ENCODE peak calls at places on chromosomes 6 and 20, in four cellular contexts. One of them, this sample, is unnamed.

GRCh38 chr6:132369526-132369925 is 31.7 kb downstream of the MOXD1 start:
- DNase-seq in heart left ventricle: no peak
- DNase-seq in cardiac muscle cell: peak; percentile 72
- DNase-seq in A549: no peak
- DNase-seq in this sample: no peak

GRCh38 chr20:61942526-61942925 is 123.2 kb downstream of the TAF4 start:
- DNase-seq in A549: no peak
- DNase-seq in cardiac muscle cell: no peak
- DNase-seq in heart left ventricle: peak; percentile 15
- DNase-seq in this sample: peak; percentile 41

GRCh38 chr6:72798196-72798595 is 176.3 kb downstream of the KCNQ5 start:
- DNase-seq in heart left ventricle: no peak
- DNase-seq in A549: no peak
- DNase-seq in cardiac muscle cell: peak; percentile 24
- DNase-seq in this sample: no peak

GRCh38 chr6:133889557-133890301 is 816 bp downstream of the TCF21 start:
- DNase-seq in cardiac muscle cell: peak; percentile 68
- DNase-seq in heart left ventricle: peak; percentile 53
- DNase-seq in A549: no peak
- DNase-seq in this sample: peak; percentile 50

GRCh38 chr6:113620372-113620771 is 236.8 kb upstream of the MARCKS start:
- DNase-seq in A549: no peak
- DNase-seq in cardiac muscle cell: no peak
- DNase-seq in heart left ventricle: no peak
- DNase-seq in this sample: no peak

GRCh38 chr20:6583134-6583738 is 184.2 kb upstream of the BMP2 start:
- DNase-seq in A549: peak; percentile 37
- DNase-seq in heart left ventricle: peak; percentile 33
- DNase-seq in cardiac muscle cell: peak; percentile 83
- DNase-seq in this sample: peak; percentile 82

GRCh38 chr6:36232172-36232571 is 35.6 kb downstream of the BRPF3 start:
- DNase-seq in heart left ventricle: no peak
- DNase-seq in cardiac muscle cell: no peak
- DNase-seq in A549: no peak
- DNase-seq in this sample: no peak

GRCh38 chr20:38346247-38346651 is at the start of gene LBP:
- DNase-seq in heart left ventricle: no peak
- DNase-seq in A549: no peak
- DNase-seq in cardiac muscle cell: no peak
- DNase-seq in this sample: peak; percentile 71

GRCh38 chr6:164303092-164304007 is 888.8 kb downstream of the QKI start:
- DNase-seq in heart left ventricle: peak; percentile 85
- DNase-seq in cardiac muscle cell: peak; percentile 86
- DNase-seq in A549: no peak
- DNase-seq in this sample: peak; percentile 70

GRCh38 chr6:131331146-131331545 is 195.9 kb downstream of the AKAP7 start:
- DNase-seq in heart left ventricle: no peak
- DNase-seq in cardiac muscle cell: no peak
- DNase-seq in A549: no peak
- DNase-seq in this sample: no peak
- H3K27ac ChIP-seq in heart left ventricle: no peak overlapping the region
- H3K27ac ChIP-seq in cardiac muscle cell: peak overlapping the region; percentile 47
- H3K27ac ChIP-seq in A549: no peak overlapping the region
- H3K27ac ChIP-seq in this sample: no peak overlapping the region

DNA sequence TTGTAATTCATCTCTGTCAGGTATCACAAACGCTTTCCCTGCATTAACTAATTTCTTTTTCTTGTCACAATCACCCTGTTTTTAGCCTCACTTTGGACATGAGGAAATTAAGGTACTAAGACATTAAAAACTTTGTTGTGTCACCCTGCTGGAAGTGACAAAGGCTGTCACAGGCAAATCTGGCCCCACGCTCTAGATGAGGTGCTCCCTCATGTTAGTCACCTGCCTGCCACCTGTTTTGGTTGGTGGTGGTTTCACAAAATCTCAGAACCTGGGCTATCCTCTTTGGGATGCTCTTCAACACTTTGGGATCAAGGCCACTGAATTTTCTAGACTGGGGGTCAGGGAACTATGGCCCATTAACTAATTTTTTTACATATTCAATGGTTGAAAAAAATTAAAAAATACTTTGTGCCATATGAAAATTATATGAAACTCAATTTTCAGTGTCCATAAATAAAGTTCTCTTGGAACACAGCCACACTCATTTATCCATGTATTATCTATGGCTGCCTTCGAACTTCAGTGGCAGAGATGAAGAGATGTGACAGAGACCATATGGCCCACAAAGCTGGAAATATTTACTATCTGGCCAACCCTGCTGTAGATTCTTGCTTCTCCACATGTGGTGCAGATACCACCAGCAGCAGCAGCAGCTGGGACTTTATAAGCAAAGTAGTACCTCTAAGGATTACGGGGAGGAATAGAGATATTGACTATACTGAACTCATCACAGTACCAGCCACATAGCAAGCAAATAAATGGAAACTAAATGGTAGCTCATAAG is 16.1 kb upstream of the TNFAIP3 start:
- DNase-seq in heart left ventricle: no peak
- DNase-seq in A549: no peak
- DNase-seq in cardiac muscle cell: no peak
- DNase-seq in this sample: no peak
- H3K27ac ChIP-seq in heart left ventricle: no peak overlapping the region
- H3K27ac ChIP-seq in A549: no peak overlapping the region
- H3K27ac ChIP-seq in cardiac muscle cell: no peak overlapping the region
- H3K27ac ChIP-seq in this sample: no peak overlapping the region

DNA sequence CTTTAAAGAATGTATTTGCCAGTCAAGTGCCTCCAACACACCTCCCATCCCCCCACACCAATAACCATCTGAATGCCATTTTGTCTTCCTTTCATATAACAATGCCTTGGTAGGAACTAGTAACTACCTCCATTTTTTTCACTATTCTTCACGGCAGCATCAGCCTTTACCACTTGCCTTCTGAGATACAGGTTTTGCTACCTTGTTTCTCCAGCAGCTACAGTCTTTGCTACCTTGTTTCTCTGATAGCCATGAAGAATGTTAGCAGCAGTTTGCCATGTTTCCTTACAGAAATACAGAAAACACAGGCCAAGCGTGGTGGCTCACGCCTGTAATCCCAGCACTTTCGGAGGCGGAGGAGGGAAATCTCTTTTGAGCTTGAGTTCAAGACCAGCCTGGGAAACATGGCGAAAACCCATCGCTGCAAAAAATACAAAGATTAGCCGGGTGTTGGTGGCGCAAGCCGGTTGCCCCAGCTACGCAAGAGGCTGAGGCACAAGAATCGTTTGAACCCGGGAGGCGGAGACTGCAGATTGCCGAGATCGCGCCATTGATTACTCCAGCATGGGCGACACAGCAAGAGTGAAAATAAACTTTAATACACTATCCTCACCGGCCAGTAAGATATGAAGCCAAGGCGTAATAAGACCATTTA is 100.9 kb downstream of the HFE start:
- DNase-seq in heart left ventricle: no peak
- DNase-seq in cardiac muscle cell: peak; percentile 63
- DNase-seq in A549: no peak
- DNase-seq in this sample: no peak
- H3K27ac ChIP-seq in heart left ventricle: peak overlapping the region; percentile 84
- H3K27ac ChIP-seq in cardiac muscle cell: peak overlapping the region; percentile 76
- H3K27ac ChIP-seq in A549: peak overlapping the region; percentile 91
- H3K27ac ChIP-seq in this sample: no peak overlapping the region

GRCh38 chr20:15711177-15711576 is 862.1 kb downstream of the KIF16B start:
- DNase-seq in A549: no peak
- DNase-seq in cardiac muscle cell: no peak
- DNase-seq in heart left ventricle: no peak
- DNase-seq in this sample: no peak
- H3K27ac ChIP-seq in A549: no peak overlapping the region
- H3K27ac ChIP-seq in cardiac muscle cell: no peak overlapping the region
- H3K27ac ChIP-seq in heart left ventricle: no peak overlapping the region
- H3K27ac ChIP-seq in this sample: no peak overlapping the region

DNA sequence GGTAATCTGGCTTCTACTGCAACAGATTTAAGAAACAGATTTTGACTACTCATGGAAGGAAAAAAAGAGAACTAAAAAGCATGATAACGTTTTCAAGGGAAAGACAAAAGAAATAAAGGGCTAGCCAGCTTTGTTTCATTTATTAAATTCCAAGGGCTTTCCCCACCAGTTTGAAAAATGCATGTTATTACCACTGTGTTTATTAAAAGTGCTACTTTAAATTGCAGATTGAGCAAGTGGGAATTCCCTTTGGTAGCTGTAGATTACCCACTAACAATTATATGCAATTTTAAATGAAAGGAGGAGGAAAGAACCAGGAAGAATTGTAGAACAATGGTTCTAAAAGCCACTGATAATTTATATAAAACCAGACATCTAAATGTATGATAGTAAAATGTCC is 40.6 kb upstream of the NHSL1 start:
- DNase-seq in A549: no peak
- DNase-seq in cardiac muscle cell: no peak
- DNase-seq in heart left ventricle: no peak
- DNase-seq in this sample: no peak
- H3K27ac ChIP-seq in A549: no peak overlapping the region
- H3K27ac ChIP-seq in cardiac muscle cell: peak overlapping the region; percentile 96
- H3K27ac ChIP-seq in heart left ventricle: peak overlapping the region; percentile 74
- H3K27ac ChIP-seq in this sample: no peak overlapping the region

This sample was measured in right cardiac atrium.